ENCODE peak calls at places on chromosomes 5 and 9, in ten cellular contexts. W is AG04450, E is omental fat pad, C is RWPE1, S is BE2C, K is psoas muscle, I is thoracic aorta, R is OCI-LY7, A is AG10803, D is HCT116. P is an unnamed sample.

GRCh38 chr5:169550227-169550626 is 33.3 kb upstream of the SPDL1 start:
- DNase-seq in I (no peak), C (no peak), D (no peak), R (no peak), E (no peak), W (no peak), S (no peak), A (peak; percentile 16), K (no peak), P (no peak)

GRCh38 chr9:11158676-11159075 is 545.9 kb upstream of the PTPRD start:
- DNase-seq in C (peak; percentile 7), R (no peak), E (no peak), S (no peak), D (no peak), W (no peak), K (no peak), A (no peak), I (no peak), P (no peak)

GRCh38 chr5:91283899-91284298 is 99.2 kb downstream of the ARRDC3 start:
- DNase-seq in W (no peak), D (peak; percentile 21), C (no peak), S (no peak), I (no peak), E (no peak), K (no peak), A (peak; percentile 86), R (no peak), P (peak; percentile 14)

GRCh38 chr9:129908846-129909245 is 73.6 kb downstream of the USP20 start:
- DNase-seq in A (no peak), W (no peak), R (no peak), K (no peak), E (no peak), S (no peak), C (no peak), D (no peak), I (no peak), P (no peak)

GRCh38 chr9:6632516-6633328 is 12.8 kb downstream of the GLDC start:
- DNase-seq in K (no peak), I (no peak), S (no peak), A (no peak), D (no peak), R (peak; percentile 27), E (no peak), W (no peak), C (no peak), P (peak; percentile 8)

GRCh38 chr5:111932628-111933027 is 175.6 kb upstream of the NREP start:
- DNase-seq in S (peak; percentile 29), E (peak; percentile 23), A (no peak), I (no peak), R (no peak), K (no peak), D (no peak), W (no peak), C (peak; percentile 59), P (peak; percentile 32)

GRCh38 chr5:143913008-143913752 is 101.2 kb downstream of the HMHB1 start:
- DNase-seq in C (peak; percentile 84), W (no peak), S (no peak), R (no peak), I (no peak), A (peak; percentile 72), K (no peak), D (no peak), E (no peak), P (no peak)

GRCh38 chr5:179416114-179416730 is 71.0 kb upstream of the ADAMTS2 start:
- DNase-seq in C (no peak), I (no peak), K (no peak), A (no peak), S (no peak), W (no peak), D (no peak), R (no peak), E (no peak), P (no peak)

GRCh38 chr5:58450018-58450417 is 9.9 kb downstream of the PLK2 start:
- DNase-seq in I (no peak), E (no peak), R (no peak), A (no peak), W (no peak), S (no peak), D (no peak), C (no peak), K (no peak), P (no peak)

GRCh38 chr9:108374606-108375005 is 481.2 kb downstream of the ACTL7B start:
- DNase-seq in C (no peak), W (no peak), E (no peak), S (no peak), I (no peak), R (no peak), K (no peak), D (no peak), A (no peak), P (no peak)

GRCh38 chr5:10301842-10302610 is 5.7 kb downstream of the CMBL start:
- DNase-seq in K (peak; percentile 96), W (no peak), A (no peak), E (no peak), C (peak; percentile 81), R (no peak), I (peak; percentile 31), S (no peak), D (no peak), P (peak; percentile 90)

GRCh38 chr5:32584651-32585050 is 706 bp upstream of the SUB1 start:
- DNase-seq in R (no peak), E (no peak), I (no peak), S (no peak), W (no peak), C (no peak), A (no peak), K (no peak), D (no peak), P (no peak)

GRCh38 chr5:32586251-32586642 is 890 bp downstream of the SUB1 start:
- DNase-seq in E (no peak), K (no peak), I (no peak), C (no peak), W (no peak), S (no peak), D (no peak), R (no peak), A (no peak), P (no peak)

GRCh38 chr5:32587067-32587551 is 1.8 kb downstream of the SUB1 start:
- DNase-seq in E (no peak), I (no peak), R (no peak), C (no peak), K (no peak), S (no peak), W (no peak), A (no peak), D (no peak), P (no peak)

GRCh38 chr5:32585122-32585445 is 273 bp upstream of the SUB1 start:
- DNase-seq in I (no peak), A (no peak), D (no peak), W (no peak), C (no peak), S (no peak), R (no peak), K (no peak), E (no peak), P (no peak)

DNA sequence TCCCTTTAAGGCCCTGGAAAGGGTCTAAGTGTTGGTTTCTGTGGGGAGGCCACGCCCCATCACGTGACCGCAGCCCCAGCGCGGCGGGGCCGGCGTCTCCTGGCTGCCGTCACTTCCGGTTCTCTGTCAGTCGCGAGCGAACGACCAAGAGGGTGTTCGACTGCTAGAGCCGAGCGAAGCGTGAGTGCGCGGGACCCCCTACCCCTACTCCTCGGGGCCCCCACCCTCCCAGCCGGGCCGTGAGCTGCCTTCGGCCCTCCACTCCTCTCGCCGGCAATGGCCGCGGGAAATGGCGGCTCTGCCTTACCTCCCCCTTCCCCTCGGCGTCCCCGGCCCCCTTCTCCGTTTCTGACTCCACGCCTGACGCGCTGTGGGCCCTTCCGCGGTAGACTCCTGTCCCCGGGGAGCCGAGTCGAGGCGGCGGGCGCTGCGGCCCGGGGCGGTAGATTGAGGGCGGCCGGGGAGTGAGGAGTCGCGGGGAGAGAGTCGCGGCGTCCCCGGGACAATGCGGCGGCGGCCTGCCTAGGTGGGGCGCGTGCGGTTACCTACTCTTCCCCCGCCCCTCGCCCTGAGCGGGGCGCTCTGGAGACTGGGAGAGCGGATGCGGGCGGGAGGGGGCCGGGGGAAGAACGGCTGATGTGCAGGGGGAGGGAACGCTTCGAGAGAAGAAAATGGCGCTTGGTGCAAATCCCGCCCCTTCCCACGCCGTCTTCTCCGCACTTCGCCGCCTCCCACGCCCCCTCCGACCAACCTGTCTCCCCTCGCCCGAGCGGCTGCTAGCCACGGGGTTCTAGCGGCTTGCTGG is at the start of gene SUB1:
- DNase-seq in S (peak; percentile 96), I (peak; percentile 69), K (peak; percentile 96), A (peak; percentile 89), R (peak; percentile 91), D (peak; percentile 85), E (peak; percentile 89), C (peak; percentile 98), W (peak; percentile 70), P (peak; percentile 94)
- TF ChIP-seq CTCF in S (no peak), I (no peak), K (no peak), A (no peak), R (peak; percentile 26), D (no peak), E (no peak), C (no peak), W (no peak), P (no peak)

GRCh38 chr5:150412319-150413175 is at the start of gene CD74:
- DNase-seq in I (peak; percentile 42), S (no peak), C (peak; percentile 84), E (peak; percentile 78), K (peak; percentile 75), D (no peak), A (peak; percentile 17), R (peak; percentile 99), W (no peak), P (peak; percentile 94)
- TF ChIP-seq CTCF in I (no peak), S (no peak), C (no peak), E (no peak), K (no peak), D (no peak), A (no peak), R (peak; percentile 27), W (no peak), P (no peak)

DNA sequence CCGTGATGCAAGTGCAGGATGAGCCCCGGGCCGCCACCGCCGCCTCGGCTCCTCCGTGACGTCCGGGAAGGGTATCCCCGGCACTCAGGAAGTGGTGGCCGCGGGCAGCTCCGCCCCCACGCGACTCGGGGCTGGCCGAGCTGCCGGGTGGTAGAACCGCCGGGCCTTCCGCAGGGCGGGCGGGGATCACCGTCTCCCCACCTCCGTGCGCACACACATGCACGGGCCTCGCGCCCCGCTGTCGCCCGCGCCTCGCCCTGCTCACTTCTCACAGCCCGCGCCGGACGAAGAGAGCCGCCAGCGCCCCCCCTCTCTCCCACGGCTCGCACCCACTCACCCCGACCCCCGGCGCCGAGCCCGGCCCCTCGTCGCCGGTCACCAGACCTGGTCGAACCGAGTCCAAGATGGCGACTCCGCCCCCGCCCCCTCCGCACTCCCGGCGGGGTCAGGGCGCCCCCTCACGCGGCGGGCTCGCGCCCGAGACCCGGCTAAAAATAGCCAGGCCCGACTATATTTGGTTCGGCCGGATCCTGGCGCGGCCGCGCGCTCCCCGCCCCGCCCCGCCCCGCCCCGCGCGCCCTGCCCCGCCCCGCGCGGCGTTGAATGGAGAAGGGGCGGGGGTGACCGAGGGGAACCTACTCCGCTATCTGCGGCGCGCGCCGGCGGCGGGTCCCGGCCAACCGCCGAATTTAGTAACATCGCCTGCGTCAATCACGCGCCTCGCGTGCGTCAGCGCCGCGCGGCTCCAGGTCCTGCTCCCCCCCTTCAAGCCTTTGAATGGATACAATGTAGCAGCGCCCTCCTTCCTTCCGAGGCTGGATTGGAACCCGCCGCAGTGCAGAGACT is 2.0 kb upstream of the NR4A3 start:
- DNase-seq in W (peak; percentile 87), I (peak; percentile 82), D (peak; percentile 93), E (peak; percentile 77), S (peak; percentile 96), R (peak; percentile 95), K (peak; percentile 98), C (peak; percentile 96), A (peak; percentile 94), P (peak; percentile 89)
- TF ChIP-seq CTCF in W (no peak), I (no peak), D (no peak), E (no peak), S (no peak), R (no peak), K (no peak), C (no peak), A (peak; percentile 33), P (no peak)

GRCh38 chr9:12554636-12555035 is 138.5 kb upstream of the TYRP1 start:
- DNase-seq in S (peak; percentile 9), E (no peak), K (no peak), R (no peak), I (no peak), D (no peak), C (peak; percentile 3), W (no peak), A (peak; percentile 2), P (peak; percentile 1)
- TF ChIP-seq CTCF in S (peak; percentile 38), E (no peak), K (no peak), R (peak; percentile 62), I (no peak), D (no peak), C (no peak), W (no peak), A (no peak), P (no peak)

P was measured in Calu3.